ENCODE peak calls at places on chromosomes 1 and 21, in four cellular contexts. F is progenitor cell of endocrine pancreas, K is A549, O is retinal pigment epithelial cell. Y is an unnamed sample.

GRCh38 chr1:93578911-93579825 is 102.5 kb downstream of the BCAR3 start:
- DNase-seq in F (no peak), K (no peak), O (no peak), Y (no peak)

GRCh38 chr1:22969224-22969829 is 3.3 kb downstream of the LACTBL1 start:
- DNase-seq in F (no peak), K (peak; percentile 24), O (peak; percentile 68), Y (no peak)

GRCh38 chr21:17798796-17799195 is 20.4 kb downstream of the C21orf91 start:
- DNase-seq in F (no peak), K (no peak), O (no peak), Y (no peak)

GRCh38 chr21:16496594-16496993 is 766.8 kb downstream of the USP25 start:
- DNase-seq in F (no peak), K (no peak), O (no peak), Y (no peak)

GRCh38 chr1:15089244-15089992 is 64.1 kb upstream of the TMEM51 start:
- DNase-seq in F (no peak), K (no peak), O (peak; percentile 71), Y (no peak)

GRCh38 chr1:8423134-8423701 is 105.3 kb downstream of the SLC45A1 start:
- DNase-seq in F (no peak), K (no peak), O (no peak), Y (peak; percentile 30)

GRCh38 chr1:94335950-94336349 is 82.2 kb upstream of the ABCD3 start:
- DNase-seq in F (peak; percentile 46), K (peak; percentile 89), O (peak; percentile 81), Y (peak; percentile 68)

GRCh38 chr1:119712342-119713038 is 756 bp downstream of the PHGDH start:
- DNase-seq in F (peak; percentile 62), K (peak; percentile 72), O (peak; percentile 51), Y (peak; percentile 62)

GRCh38 chr1:99557556-99558256 is 88.2 kb upstream of the PALMD start:
- DNase-seq in F (no peak), K (no peak), O (no peak), Y (no peak)

GRCh38 chr1:15103906-15104305 is 49.6 kb upstream of the TMEM51 start:
- DNase-seq in F (no peak), K (no peak), O (no peak), Y (no peak)

GRCh38 chr1:87318806-87319205 is 9.9 kb upstream of the LMO4 start:
- DNase-seq in F (no peak), K (no peak), O (no peak), Y (no peak)

GRCh38 chr1:84390231-84390630 is 8.1 kb upstream of the DNASE2B start:
- DNase-seq in F (no peak), K (no peak), O (no peak), Y (no peak)

GRCh38 chr1:112698366-112699310 is 8.3 kb downstream of the RHOC start:
- DNase-seq in F (no peak), K (no peak), O (no peak), Y (no peak)

GRCh38 chr1:51100264-51100880 is 1.7 kb upstream of the C1orf185 start:
- DNase-seq in F (no peak), K (no peak), O (no peak), Y (no peak)

GRCh38 chr1:67333603-67334002 is 25.9 kb downstream of the IL12RB2 start:
- DNase-seq in F (no peak), K (no peak), O (no peak), Y (no peak)

GRCh38 chr1:19452221-19452663 is 33.1 kb downstream of the CAPZB start:
- DNase-seq in F (no peak), K (no peak), O (no peak), Y (no peak)

GRCh38 chr1:56295949-56296929 is 283.1 kb downstream of the PLPP3 start:
- DNase-seq in F (no peak), K (no peak), O (no peak), Y (no peak)

GRCh38 chr1:25083481-25084345 is 148.6 kb downstream of the SYF2 start:
- DNase-seq in F (no peak), K (no peak), O (no peak), Y (no peak)

GRCh38 chr1:201647094-201647493 is 108.2 kb downstream of the NAV1 start:
- DNase-seq in F (no peak), K (no peak), O (no peak), Y (no peak)

GRCh38 chr1:201647722-201648065 is 108.8 kb downstream of the NAV1 start:
- DNase-seq in F (no peak), K (no peak), O (no peak), Y (no peak)

GRCh38 chr1:201648911-201649775 is 110.2 kb downstream of the NAV1 start:
- DNase-seq in F (peak; percentile 14), K (peak; percentile 41), O (no peak), Y (no peak)

GRCh38 chr1:201646623-201647022 is 107.7 kb downstream of the NAV1 start:
- DNase-seq in F (no peak), K (no peak), O (no peak), Y (no peak)

GRCh38 chr1:201648066-201648910 is 109.4 kb downstream of the NAV1 start:
- DNase-seq in F (peak; percentile 19), K (peak; percentile 46), O (no peak), Y (peak; percentile 57)
- TF ChIP-seq CTCF in F (no peak), K (no peak), O (no peak), Y (no peak)

DNA sequence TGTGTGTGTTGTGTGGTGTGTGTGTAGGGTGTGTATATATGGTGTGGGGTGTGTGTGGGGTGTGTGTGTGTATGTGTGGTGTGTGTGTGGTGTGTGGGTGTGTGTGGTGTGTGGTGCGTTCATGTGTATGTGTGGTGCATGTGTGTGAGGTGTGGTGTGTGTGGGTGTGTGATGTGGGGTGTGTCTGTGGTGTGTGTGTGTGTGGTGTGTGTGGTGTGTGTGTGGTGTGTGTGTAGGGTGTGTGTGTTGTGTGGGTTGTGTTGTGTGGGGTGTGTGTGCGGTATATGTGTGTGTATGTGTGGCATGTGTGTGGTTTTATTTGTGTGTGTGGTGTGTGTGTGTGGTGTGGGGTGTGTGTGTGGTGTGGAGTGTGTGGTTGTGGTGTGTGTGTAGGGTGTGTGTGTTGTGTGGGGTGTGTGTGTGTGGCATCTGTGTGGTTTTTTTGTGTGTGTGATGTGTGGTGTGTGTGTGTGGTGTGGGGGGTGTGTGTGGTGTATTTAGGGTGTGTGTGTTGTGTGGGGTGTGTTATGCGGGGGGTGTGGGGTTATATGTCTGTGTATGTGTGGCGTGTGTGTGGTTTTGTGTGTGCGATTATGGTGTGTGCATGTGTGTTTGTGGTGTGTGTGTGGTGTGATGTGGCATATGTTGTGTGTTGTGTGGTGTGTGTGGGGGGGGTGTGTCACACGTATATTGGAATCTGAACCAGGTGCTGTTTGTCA is 17.1 kb upstream of the ZBTB21 start:
- DNase-seq in F (no peak), K (no peak), O (no peak), Y (no peak)
- TF ChIP-seq CTCF in F (no peak), K (no peak), O (no peak), Y (no peak)

GRCh38 chr1:167675440-167675839 is 45.4 kb downstream of the RCSD1 start:
- DNase-seq in F (no peak), K (no peak), O (no peak), Y (no peak)

GRCh38 chr1:167676205-167676915 is 45.4 kb upstream of the MPZL1 start:
- DNase-seq in F (no peak), K (no peak), O (no peak), Y (no peak)

GRCh38 chr1:167678422-167678821 is 43.4 kb upstream of the MPZL1 start:
- DNase-seq in F (no peak), K (no peak), O (no peak), Y (no peak)

GRCh38 chr1:167678838-167679237 is 42.9 kb upstream of the MPZL1 start:
- DNase-seq in F (no peak), K (no peak), O (no peak), Y (no peak)

GRCh38 chr1:167676916-167677848 is 44.6 kb upstream of the MPZL1 start:
- DNase-seq in F (no peak), K (no peak), O (no peak), Y (no peak)
- TF ChIP-seq CTCF in F (no peak), K (no peak), O (no peak), Y (no peak)

GRCh38 chr1:21539933-21540332 is 30.7 kb downstream of the ALPL start:
- DNase-seq in F (no peak), K (peak; percentile 47), O (no peak), Y (peak; percentile 61)
- TF ChIP-seq CTCF in F (peak; percentile 22), K (no peak), O (peak; percentile 54), Y (no peak)

DNA sequence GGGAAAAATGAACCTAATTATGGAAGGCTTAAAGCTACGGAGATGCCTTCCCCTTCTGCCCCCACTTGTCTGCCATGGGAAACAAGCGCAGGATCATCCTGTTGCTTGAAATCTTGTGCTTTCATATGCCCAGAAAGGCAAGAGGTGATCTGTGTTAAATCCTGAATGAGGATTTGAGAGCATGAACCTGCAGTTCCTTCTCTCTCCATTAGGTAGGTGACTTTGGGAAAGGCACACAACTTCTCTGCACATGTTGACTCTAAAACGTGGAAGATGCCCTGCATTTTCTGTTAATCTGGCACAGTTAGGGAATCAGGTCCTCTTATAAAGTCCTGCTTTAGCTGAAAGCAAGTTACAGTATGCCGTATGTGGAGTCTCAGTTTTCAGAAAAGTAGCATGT is 46.6 kb upstream of the MTR start:
- DNase-seq in F (no peak), K (peak; percentile 29), O (no peak), Y (no peak)
- TF ChIP-seq CTCF in F (peak; percentile 44), K (no peak), O (no peak), Y (peak; percentile 39)

GRCh38 chr1:246989901-246990300 is 18.0 kb downstream of the ZNF695 start:
- DNase-seq in F (no peak), K (no peak), O (no peak), Y (no peak)

GRCh38 chr1:246988316-246988715 is 19.5 kb downstream of the ZNF695 start:
- DNase-seq in F (no peak), K (no peak), O (no peak), Y (no peak)

DNA sequence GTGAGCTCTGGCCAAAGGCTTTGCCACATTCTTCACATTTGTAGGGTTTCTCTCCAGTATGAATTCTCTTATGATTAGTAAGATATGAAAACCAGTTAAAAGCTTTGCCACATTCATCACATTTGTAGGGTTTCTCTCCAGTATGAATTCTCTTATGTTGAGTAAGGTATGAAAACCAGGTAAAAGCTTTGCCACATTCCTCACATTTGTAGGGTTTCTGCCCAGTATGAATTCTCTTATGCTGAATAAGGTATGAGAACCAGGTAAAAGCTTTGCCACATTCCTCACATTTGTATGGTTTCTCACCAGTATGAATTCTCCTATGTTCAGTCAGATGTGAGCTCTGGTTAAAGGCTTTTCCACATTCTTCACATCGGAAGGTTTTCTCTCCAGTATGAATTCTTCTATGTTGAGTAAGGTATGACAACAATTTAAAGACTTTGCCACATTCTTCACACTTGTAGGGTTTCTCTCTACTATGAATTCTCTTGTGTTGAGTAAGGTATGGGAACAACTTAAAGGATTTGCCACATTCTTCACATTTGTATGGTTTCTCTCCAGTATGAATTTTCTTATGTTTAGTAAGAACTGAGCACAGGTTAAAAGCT is 20.7 kb downstream of the ZNF695 start:
- DNase-seq in F (no peak), K (no peak), O (no peak), Y (no peak)
- TF ChIP-seq CTCF in F (no peak), K (no peak), O (no peak), Y (no peak)

GRCh38 chr1:71667224-71667623 is 586.4 kb upstream of the ZRANB2 start:
- DNase-seq in F (no peak), K (no peak), O (no peak), Y (no peak)
- TF ChIP-seq CTCF in F (no peak), K (no peak), O (no peak), Y (no peak)